ENCODE peak calls at places on chromosome 14, in ten cellular contexts. One of them, this sample, is unnamed.

GRCh38 chr14:26199599-26200370 is 398.0 kb downstream of the NOVA1 start:
- DNase-seq in HCEC 1CT: peak
- DNase-seq in amniotic stem cell: no peak
- DNase-seq in NCI-H460: no peak
- DNase-seq in WTC11: no peak
- DNase-seq in stimulated activated CD8-positive, alpha-beta memory T cell treated with anti-CD3 and anti-CD28 coated beads, Interleukin-12 subunit alpha, Interleukin-12 subunit beta, amount 100 ng/mL, for 4 hours: no peak
- DNase-seq in activated B cell treated with CpG ODN at 0.5 μM for 24 hours: no peak
- DNase-seq in NCI-H1092: no peak
- DNase-seq in NCI-H1694: no peak
- DNase-seq in NCI-H1105 treated with DMSO at 0.1 percent for 48 hours: no peak
- DNase-seq in this sample: no peak

GRCh38 chr14:75147423-75148071 is 20.7 kb upstream of the NEK9 start:
- DNase-seq in NCI-H1694: no peak
- DNase-seq in WTC11: peak
- DNase-seq in activated B cell treated with CpG ODN at 0.5 μM for 24 hours: no peak
- DNase-seq in NCI-H460: no peak
- DNase-seq in HCEC 1CT: peak
- DNase-seq in NCI-H1105 treated with DMSO at 0.1 percent for 48 hours: no peak
- DNase-seq in stimulated activated CD8-positive, alpha-beta memory T cell treated with anti-CD3 and anti-CD28 coated beads, Interleukin-12 subunit alpha, Interleukin-12 subunit beta, amount 100 ng/mL, for 4 hours: no peak
- DNase-seq in NCI-H1092: no peak
- DNase-seq in amniotic stem cell: no peak
- DNase-seq in this sample: peak

GRCh38 chr14:77674931-77675330 is 32.9 kb downstream of the ALKBH1 start:
- DNase-seq in NCI-H1694: no peak
- DNase-seq in HCEC 1CT: no peak
- DNase-seq in NCI-H460: no peak
- DNase-seq in NCI-H1105 treated with DMSO at 0.1 percent for 48 hours: no peak
- DNase-seq in activated B cell treated with CpG ODN at 0.5 μM for 24 hours: no peak
- DNase-seq in amniotic stem cell: no peak
- DNase-seq in WTC11: no peak
- DNase-seq in stimulated activated CD8-positive, alpha-beta memory T cell treated with anti-CD3 and anti-CD28 coated beads, Interleukin-12 subunit alpha, Interleukin-12 subunit beta, amount 100 ng/mL, for 4 hours: no peak
- DNase-seq in NCI-H1092: no peak
- DNase-seq in this sample: no peak

GRCh38 chr14:101225116-101225728 is 321.7 kb upstream of the RTL1 start:
- DNase-seq in amniotic stem cell: no peak
- DNase-seq in activated B cell treated with CpG ODN at 0.5 μM for 24 hours: no peak
- DNase-seq in WTC11: no peak
- DNase-seq in NCI-H1694: no peak
- DNase-seq in NCI-H1092: peak
- DNase-seq in HCEC 1CT: no peak
- DNase-seq in stimulated activated CD8-positive, alpha-beta memory T cell treated with anti-CD3 and anti-CD28 coated beads, Interleukin-12 subunit alpha, Interleukin-12 subunit beta, amount 100 ng/mL, for 4 hours: no peak
- DNase-seq in NCI-H1105 treated with DMSO at 0.1 percent for 48 hours: no peak
- DNase-seq in NCI-H460: no peak
- DNase-seq in this sample: no peak

GRCh38 chr14:74670726-74671125 is 42.2 kb downstream of the AREL1 start:
- DNase-seq in NCI-H1092: no peak
- DNase-seq in NCI-H1694: no peak
- DNase-seq in stimulated activated CD8-positive, alpha-beta memory T cell treated with anti-CD3 and anti-CD28 coated beads, Interleukin-12 subunit alpha, Interleukin-12 subunit beta, amount 100 ng/mL, for 4 hours: no peak
- DNase-seq in activated B cell treated with CpG ODN at 0.5 μM for 24 hours: no peak
- DNase-seq in HCEC 1CT: peak
- DNase-seq in NCI-H460: no peak
- DNase-seq in NCI-H1105 treated with DMSO at 0.1 percent for 48 hours: no peak
- DNase-seq in amniotic stem cell: no peak
- DNase-seq in WTC11: no peak
- DNase-seq in this sample: no peak

GRCh38 chr14:64112859-64113258 is 181.3 kb downstream of the ESR2 start:
- DNase-seq in stimulated activated CD8-positive, alpha-beta memory T cell treated with anti-CD3 and anti-CD28 coated beads, Interleukin-12 subunit alpha, Interleukin-12 subunit beta, amount 100 ng/mL, for 4 hours: no peak
- DNase-seq in activated B cell treated with CpG ODN at 0.5 μM for 24 hours: no peak
- DNase-seq in WTC11: no peak
- DNase-seq in amniotic stem cell: no peak
- DNase-seq in NCI-H1105 treated with DMSO at 0.1 percent for 48 hours: peak
- DNase-seq in NCI-H1092: no peak
- DNase-seq in NCI-H1694: no peak
- DNase-seq in HCEC 1CT: no peak
- DNase-seq in NCI-H460: no peak
- DNase-seq in this sample: no peak

GRCh38 chr14:63940387-63940786 is 87.6 kb downstream of the SYNE2 start:
- DNase-seq in NCI-H460: no peak
- DNase-seq in HCEC 1CT: no peak
- DNase-seq in activated B cell treated with CpG ODN at 0.5 μM for 24 hours: no peak
- DNase-seq in stimulated activated CD8-positive, alpha-beta memory T cell treated with anti-CD3 and anti-CD28 coated beads, Interleukin-12 subunit alpha, Interleukin-12 subunit beta, amount 100 ng/mL, for 4 hours: no peak
- DNase-seq in amniotic stem cell: no peak
- DNase-seq in NCI-H1092: no peak
- DNase-seq in WTC11: no peak
- DNase-seq in NCI-H1694: no peak
- DNase-seq in NCI-H1105 treated with DMSO at 0.1 percent for 48 hours: no peak
- DNase-seq in this sample: no peak

GRCh38 chr14:23132970-23133369 is 13.9 kb upstream of the CEBPE start:
- DNase-seq in HCEC 1CT: no peak
- DNase-seq in NCI-H1092: no peak
- DNase-seq in stimulated activated CD8-positive, alpha-beta memory T cell treated with anti-CD3 and anti-CD28 coated beads, Interleukin-12 subunit alpha, Interleukin-12 subunit beta, amount 100 ng/mL, for 4 hours: no peak
- DNase-seq in amniotic stem cell: no peak
- DNase-seq in activated B cell treated with CpG ODN at 0.5 μM for 24 hours: no peak
- DNase-seq in NCI-H1694: no peak
- DNase-seq in NCI-H1105 treated with DMSO at 0.1 percent for 48 hours: no peak
- DNase-seq in WTC11: no peak
- DNase-seq in NCI-H460: no peak
- DNase-seq in this sample: no peak

GRCh38 chr14:35423621-35424020 is 19.1 kb upstream of the NFKBIA start:
- DNase-seq in stimulated activated CD8-positive, alpha-beta memory T cell treated with anti-CD3 and anti-CD28 coated beads, Interleukin-12 subunit alpha, Interleukin-12 subunit beta, amount 100 ng/mL, for 4 hours: no peak
- DNase-seq in NCI-H1694: no peak
- DNase-seq in NCI-H1105 treated with DMSO at 0.1 percent for 48 hours: no peak
- DNase-seq in amniotic stem cell: no peak
- DNase-seq in NCI-H460: no peak
- DNase-seq in WTC11: no peak
- DNase-seq in NCI-H1092: no peak
- DNase-seq in HCEC 1CT: no peak
- DNase-seq in activated B cell treated with CpG ODN at 0.5 μM for 24 hours: no peak
- DNase-seq in this sample: no peak

GRCh38 chr14:33794791-33795300 is 156.0 kb downstream of the EGLN3 start:
- DNase-seq in activated B cell treated with CpG ODN at 0.5 μM for 24 hours: no peak
- DNase-seq in WTC11: no peak
- DNase-seq in NCI-H1694: no peak
- DNase-seq in stimulated activated CD8-positive, alpha-beta memory T cell treated with anti-CD3 and anti-CD28 coated beads, Interleukin-12 subunit alpha, Interleukin-12 subunit beta, amount 100 ng/mL, for 4 hours: no peak
- DNase-seq in HCEC 1CT: no peak
- DNase-seq in amniotic stem cell: no peak
- DNase-seq in NCI-H1105 treated with DMSO at 0.1 percent for 48 hours: no peak
- DNase-seq in NCI-H460: no peak
- DNase-seq in NCI-H1092: no peak
- DNase-seq in this sample: no peak

GRCh38 chr14:72916174-72916573 is 10.1 kb upstream of the DCAF4 start:
- DNase-seq in NCI-H1092: no peak
- DNase-seq in WTC11: no peak
- DNase-seq in NCI-H1105 treated with DMSO at 0.1 percent for 48 hours: no peak
- DNase-seq in NCI-H460: no peak
- DNase-seq in NCI-H1694: no peak
- DNase-seq in stimulated activated CD8-positive, alpha-beta memory T cell treated with anti-CD3 and anti-CD28 coated beads, Interleukin-12 subunit alpha, Interleukin-12 subunit beta, amount 100 ng/mL, for 4 hours: no peak
- DNase-seq in activated B cell treated with CpG ODN at 0.5 μM for 24 hours: no peak
- DNase-seq in amniotic stem cell: no peak
- DNase-seq in HCEC 1CT: no peak
- DNase-seq in this sample: no peak

GRCh38 chr14:78576437-78577166 is 406.4 kb downstream of the NRXN3 start:
- DNase-seq in activated B cell treated with CpG ODN at 0.5 μM for 24 hours: no peak
- DNase-seq in stimulated activated CD8-positive, alpha-beta memory T cell treated with anti-CD3 and anti-CD28 coated beads, Interleukin-12 subunit alpha, Interleukin-12 subunit beta, amount 100 ng/mL, for 4 hours: no peak
- DNase-seq in HCEC 1CT: no peak
- DNase-seq in NCI-H1092: no peak
- DNase-seq in NCI-H1105 treated with DMSO at 0.1 percent for 48 hours: no peak
- DNase-seq in WTC11: no peak
- DNase-seq in NCI-H460: no peak
- DNase-seq in amniotic stem cell: no peak
- DNase-seq in NCI-H1694: no peak
- DNase-seq in this sample: no peak

GRCh38 chr14:26484562-26484961 is 113.3 kb downstream of the NOVA1 start:
- DNase-seq in NCI-H460: no peak
- DNase-seq in NCI-H1694: no peak
- DNase-seq in NCI-H1092: no peak
- DNase-seq in NCI-H1105 treated with DMSO at 0.1 percent for 48 hours: no peak
- DNase-seq in stimulated activated CD8-positive, alpha-beta memory T cell treated with anti-CD3 and anti-CD28 coated beads, Interleukin-12 subunit alpha, Interleukin-12 subunit beta, amount 100 ng/mL, for 4 hours: no peak
- DNase-seq in amniotic stem cell: no peak
- DNase-seq in activated B cell treated with CpG ODN at 0.5 μM for 24 hours: no peak
- DNase-seq in HCEC 1CT: no peak
- DNase-seq in WTC11: no peak
- DNase-seq in this sample: no peak

GRCh38 chr14:99549684-99550083 is 54.3 kb downstream of the CCDC85C start:
- DNase-seq in NCI-H460: no peak
- DNase-seq in WTC11: no peak
- DNase-seq in NCI-H1092: no peak
- DNase-seq in HCEC 1CT: no peak
- DNase-seq in activated B cell treated with CpG ODN at 0.5 μM for 24 hours: no peak
- DNase-seq in NCI-H1105 treated with DMSO at 0.1 percent for 48 hours: no peak
- DNase-seq in NCI-H1694: no peak
- DNase-seq in amniotic stem cell: no peak
- DNase-seq in stimulated activated CD8-positive, alpha-beta memory T cell treated with anti-CD3 and anti-CD28 coated beads, Interleukin-12 subunit alpha, Interleukin-12 subunit beta, amount 100 ng/mL, for 4 hours: no peak
- DNase-seq in this sample: no peak

GRCh38 chr14:77593501-77593911 is 22.9 kb downstream of the SPTLC2 start:
- DNase-seq in stimulated activated CD8-positive, alpha-beta memory T cell treated with anti-CD3 and anti-CD28 coated beads, Interleukin-12 subunit alpha, Interleukin-12 subunit beta, amount 100 ng/mL, for 4 hours: no peak
- DNase-seq in NCI-H1092: no peak
- DNase-seq in WTC11: no peak
- DNase-seq in amniotic stem cell: no peak
- DNase-seq in HCEC 1CT: peak
- DNase-seq in NCI-H1105 treated with DMSO at 0.1 percent for 48 hours: no peak
- DNase-seq in activated B cell treated with CpG ODN at 0.5 μM for 24 hours: no peak
- DNase-seq in NCI-H460: no peak
- DNase-seq in NCI-H1694: no peak
- DNase-seq in this sample: no peak

GRCh38 chr14:22003471-22003870 is 329.9 kb upstream of the OR4E1 start:
- DNase-seq in WTC11: no peak
- DNase-seq in NCI-H1694: no peak
- DNase-seq in NCI-H1092: no peak
- DNase-seq in stimulated activated CD8-positive, alpha-beta memory T cell treated with anti-CD3 and anti-CD28 coated beads, Interleukin-12 subunit alpha, Interleukin-12 subunit beta, amount 100 ng/mL, for 4 hours: no peak
- DNase-seq in HCEC 1CT: no peak
- DNase-seq in amniotic stem cell: no peak
- DNase-seq in NCI-H460: no peak
- DNase-seq in activated B cell treated with CpG ODN at 0.5 μM for 24 hours: no peak
- DNase-seq in NCI-H1105 treated with DMSO at 0.1 percent for 48 hours: no peak
- DNase-seq in this sample: no peak

GRCh38 chr14:40847496-40847895 is 759.2 kb upstream of the LRFN5 start:
- DNase-seq in stimulated activated CD8-positive, alpha-beta memory T cell treated with anti-CD3 and anti-CD28 coated beads, Interleukin-12 subunit alpha, Interleukin-12 subunit beta, amount 100 ng/mL, for 4 hours: no peak
- DNase-seq in NCI-H460: no peak
- DNase-seq in NCI-H1092: no peak
- DNase-seq in NCI-H1105 treated with DMSO at 0.1 percent for 48 hours: no peak
- DNase-seq in activated B cell treated with CpG ODN at 0.5 μM for 24 hours: no peak
- DNase-seq in NCI-H1694: no peak
- DNase-seq in amniotic stem cell: no peak
- DNase-seq in WTC11: no peak
- DNase-seq in HCEC 1CT: no peak
- DNase-seq in this sample: no peak